ENCODE peak calls at places on chromosome 3, in five cellular contexts. N is natural killer cell, F is NCI-H524, Z is T-helper 9 cell, L is BE2C. U is an unnamed sample.

GRCh38 chr3:129855454-129856419 is 37.8 kb downstream of the TMCC1 start:
- DNase-seq in N (no peak), Z (no peak), L (no peak), F (no peak), U (no peak)

GRCh38 chr3:39101022-39101689 is 6.3 kb downstream of the GORASP1 start:
- DNase-seq in F (peak), L (peak), Z (peak), N (no peak), U (peak)

GRCh38 chr3:4019509-4019908 is 220.3 kb downstream of the LRRN1 start:
- DNase-seq in Z (no peak), L (no peak), F (no peak), N (no peak), U (no peak)

GRCh38 chr3:50926868-50927267 is 252.1 kb downstream of the DOCK3 start:
- DNase-seq in N (no peak), Z (no peak), L (no peak), F (no peak), U (no peak)

GRCh38 chr3:56928379-56929068 is 126.8 kb upstream of the ARHGEF3 start:
- DNase-seq in N (no peak), L (no peak), Z (no peak), F (peak), U (no peak)

GRCh38 chr3:44339990-44340389 is 1.4 kb downstream of the TCAIM start:
- DNase-seq in Z (no peak), F (no peak), L (no peak), N (no peak), U (no peak)

GRCh38 chr3:188789201-188789600 is 382.6 kb upstream of the TPRG1 start:
- DNase-seq in L (no peak), N (no peak), Z (no peak), F (no peak), U (no peak)

GRCh38 chr3:43638594-43639447 is 17.0 kb upstream of the ANO10 start:
- DNase-seq in Z (peak), F (peak), L (no peak), N (no peak), U (peak)

GRCh38 chr3:133958071-133958806 is 62.6 kb upstream of the RAB6B start:
- DNase-seq in Z (no peak), F (no peak), L (no peak), N (no peak), U (no peak)

U was measured in colonic mucosa.